ENCODE peak calls at places on chromosomes 11 and 22, in seven cellular contexts. P is CD8-positive, alpha-beta memory T cell; G is stimulated activated CD4-positive, alpha-beta T cell treated with anti-CD3 and anti-CD28 coated beads, Interleukin-1b, Interleukin-23, amount 100 ng/mL, for 4 hours; U is activated T-helper 1 cell treated with anti-CD3 and anti-CD28 coated beads, Interleukin-12 subunit alpha, Interleukin-12 subunit beta, Interleukin-2, Interleukin-4 antibody, amounts not matched to agents 30 ng/mL and 10 ng/mL and 1 ng/mL, durations not matched to agents 14 hours and 24 hours and 36 hours; L is anterior cingulate cortex; X is fibroblast of lung; Y is activated gamma-delta T cell treated with Interleukin-2 at 50 U/mL for 16 hours. E is an unnamed sample.

GRCh38 chr11:65932558-65932919 is 12.7 kb upstream of the TSGA10IP start:
- DNase-seq in U (no peak), L (no peak), G (no peak), P (no peak), Y (no peak), X (no peak), E (peak)

GRCh38 chr11:115501895-115502589 is 2.2 kb downstream of the CADM1 start:
- DNase-seq in L (no peak), P (no peak), X (peak), G (no peak), Y (no peak), U (no peak), E (peak)

GRCh38 chr11:33557201-33557600 is 143.4 kb downstream of the C11orf91 start:
- DNase-seq in G (no peak), X (peak), Y (no peak), P (no peak), U (no peak), L (no peak), E (no peak)

GRCh38 chr22:38601221-38601764 is 31.3 kb upstream of the DMC1 start:
- DNase-seq in Y (no peak), P (no peak), U (no peak), L (no peak), G (no peak), X (no peak), E (no peak)

GRCh38 chr11:64233913-64234839 is at the start of gene VEGFB:
- DNase-seq in L (no peak), P (peak), X (peak), G (peak), Y (peak), U (peak), E (peak)

GRCh38 chr11:45915446-45915845 is 2.2 kb downstream of the PEX16 start:
- DNase-seq in Y (no peak), X (no peak), L (no peak), U (no peak), G (no peak), P (no peak), E (no peak)

GRCh38 chr22:30191049-30191701 is 55.4 kb downstream of the LIF start:
- DNase-seq in P (no peak), X (peak), G (no peak), Y (no peak), U (no peak), L (no peak), E (no peak)

GRCh38 chr22:30892731-30893221 is 75.8 kb downstream of the MORC2 start:
- DNase-seq in X (no peak), U (no peak), L (no peak), G (no peak), Y (no peak), P (no peak), E (no peak)

GRCh38 chr11:1442163-1442562 is 44.4 kb downstream of the MOB2 start:
- DNase-seq in Y (no peak), G (no peak), P (no peak), U (no peak), L (no peak), X (no peak), E (no peak)

GRCh38 chr11:57224537-57224936 is 12.5 kb downstream of the APLNR start:
- DNase-seq in L (no peak), G (no peak), X (peak), Y (no peak), U (no peak), P (no peak), E (peak)

GRCh38 chr22:26599505-26599904 is 9.6 kb upstream of the TPST2 start:
- DNase-seq in X (no peak), L (no peak), G (no peak), Y (no peak), U (no peak), P (no peak), E (no peak)

GRCh38 chr11:134515081-134515960 is 103.3 kb upstream of the B3GAT1 start:
- DNase-seq in Y (no peak), P (no peak), L (no peak), G (no peak), U (no peak), X (no peak), E (no peak)

GRCh38 chr22:45149671-45150070 is 14.1 kb upstream of the NUP50 start:
- DNase-seq in X (peak), Y (no peak), U (no peak), G (no peak), L (no peak), P (no peak), E (no peak)

GRCh38 chr22:32018056-32018455 is 25.0 kb upstream of the SLC5A1 start:
- DNase-seq in U (no peak), X (peak), Y (no peak), P (no peak), G (no peak), L (no peak), E (no peak)

GRCh38 chr11:61503135-61503770 is 5.3 kb upstream of the LRRC10B start:
- DNase-seq in P (no peak), Y (no peak), X (no peak), U (no peak), L (no peak), G (no peak), E (no peak)

GRCh38 chr11:101686514-101686913 is 102.7 kb upstream of the TRPC6 start:
- DNase-seq in L (no peak), Y (no peak), G (no peak), U (no peak), P (no peak), X (peak), E (peak)

GRCh38 chr11:78646564-78647185 is 72.0 kb upstream of the NARS2 start:
- DNase-seq in Y (peak), G (peak), X (peak), L (peak), U (peak), P (peak), E (peak)

GRCh38 chr22:46738961-46739870 is 1.2 kb upstream of the CERK start:
- DNase-seq in P (peak), Y (peak), X (peak), U (peak), L (no peak), G (peak), E (peak)

GRCh38 chr11:73187854-73188253 is 30.2 kb upstream of the P2RY2 start:
- DNase-seq in Y (no peak), X (no peak), U (no peak), L (no peak), G (no peak), P (no peak), E (no peak)

GRCh38 chr11:113474362-113475159 is 637 bp downstream of the DRD2 start:
- DNase-seq in P (peak), U (peak), X (peak), G (peak), L (peak), Y (peak), E (peak)

GRCh38 chr11:37504925-37505324 is 906.9 kb upstream of the RAG2 start:
- DNase-seq in U (no peak), G (no peak), P (no peak), L (no peak), X (peak), Y (no peak), E (peak)

GRCh38 chr11:15159085-15159484 is 44.4 kb downstream of the INSC start:
- DNase-seq in P (no peak), L (no peak), Y (no peak), G (no peak), U (no peak), X (peak), E (peak)

GRCh38 chr11:120608061-120608460 is 96.5 kb downstream of the GRIK4 start:
- DNase-seq in Y (no peak), X (no peak), U (no peak), P (no peak), G (no peak), L (no peak), E (no peak)

GRCh38 chr11:45805305-45806071 is 539 bp downstream of the SLC35C1 start:
- DNase-seq in P (no peak), U (no peak), Y (peak), X (peak), L (no peak), G (no peak), E (peak)

E was measured in A673.